ENCODE peak calls at places on chromosomes 11 and 22, in eight cellular contexts. One of them, this sample, is unnamed. For H3K9me3, the result is how much of the 10 kb centered on the place peaks cover.

GRCh38 chr11:8652140-8652539 is 30.3 kb downstream of the TRIM66 start:
- DNase-seq in A549: peak
- DNase-seq in cardiac muscle cell: no peak
- DNase-seq in sigmoid colon: no peak
- DNase-seq in MG63: peak
- DNase-seq in CD4-positive, CD25-positive, alpha-beta regulatory T cell: no peak
- DNase-seq in stomach: no peak
- DNase-seq in fibroblast of lung: peak
- DNase-seq in this sample: no peak

GRCh38 chr22:41480397-41480735 is 11.4 kb downstream of the ACO2 start:
- DNase-seq in A549: no peak
- DNase-seq in cardiac muscle cell: no peak
- DNase-seq in sigmoid colon: no peak
- DNase-seq in MG63: peak
- DNase-seq in CD4-positive, CD25-positive, alpha-beta regulatory T cell: no peak
- DNase-seq in stomach: no peak
- DNase-seq in fibroblast of lung: peak
- DNase-seq in this sample: no peak

GRCh38 chr22:26608129-26608528 is 9.7 kb downstream of the CRYBB1 start:
- DNase-seq in A549: no peak
- DNase-seq in cardiac muscle cell: no peak
- DNase-seq in sigmoid colon: no peak
- DNase-seq in MG63: no peak
- DNase-seq in CD4-positive, CD25-positive, alpha-beta regulatory T cell: no peak
- DNase-seq in stomach: no peak
- DNase-seq in fibroblast of lung: no peak
- DNase-seq in this sample: no peak

GRCh38 chr22:35835998-35836691 is 118.5 kb downstream of the APOL5 start:
- DNase-seq in A549: peak
- DNase-seq in cardiac muscle cell: peak
- DNase-seq in sigmoid colon: peak
- DNase-seq in MG63: peak
- DNase-seq in CD4-positive, CD25-positive, alpha-beta regulatory T cell: no peak
- DNase-seq in stomach: peak
- DNase-seq in fibroblast of lung: peak
- DNase-seq in this sample: no peak

GRCh38 chr22:18968011-18968749 is 32.1 kb upstream of the PRODH start:
- DNase-seq in A549: no peak
- DNase-seq in cardiac muscle cell: peak
- DNase-seq in sigmoid colon: no peak
- DNase-seq in MG63: no peak
- DNase-seq in CD4-positive, CD25-positive, alpha-beta regulatory T cell: no peak
- DNase-seq in stomach: no peak
- DNase-seq in fibroblast of lung: peak
- DNase-seq in this sample: no peak

GRCh38 chr22:27810566-27810965 is 9.0 kb upstream of the MN1 start:
- DNase-seq in A549: no peak
- DNase-seq in cardiac muscle cell: no peak
- DNase-seq in sigmoid colon: peak
- DNase-seq in MG63: peak
- DNase-seq in CD4-positive, CD25-positive, alpha-beta regulatory T cell: no peak
- DNase-seq in stomach: peak
- DNase-seq in fibroblast of lung: peak
- DNase-seq in this sample: no peak

GRCh38 chr22:19515654-19516377 is 8.4 kb downstream of the CLDN5 start:
- DNase-seq in A549: no peak
- DNase-seq in cardiac muscle cell: no peak
- DNase-seq in sigmoid colon: no peak
- DNase-seq in MG63: no peak
- DNase-seq in CD4-positive, CD25-positive, alpha-beta regulatory T cell: no peak
- DNase-seq in stomach: no peak
- DNase-seq in fibroblast of lung: no peak
- DNase-seq in this sample: no peak

GRCh38 chr11:115803341-115803740 is 299.1 kb upstream of the CADM1 start:
- DNase-seq in A549: no peak
- DNase-seq in cardiac muscle cell: no peak
- DNase-seq in sigmoid colon: no peak
- DNase-seq in MG63: no peak
- DNase-seq in CD4-positive, CD25-positive, alpha-beta regulatory T cell: no peak
- DNase-seq in stomach: no peak
- DNase-seq in fibroblast of lung: no peak
- DNase-seq in this sample: no peak

GRCh38 chr11:74466916-74467885 is at the start of gene KCNE3:
- DNase-seq in A549: no peak
- DNase-seq in cardiac muscle cell: no peak
- DNase-seq in sigmoid colon: peak
- DNase-seq in MG63: peak
- DNase-seq in CD4-positive, CD25-positive, alpha-beta regulatory T cell: no peak
- DNase-seq in stomach: peak
- DNase-seq in fibroblast of lung: peak
- DNase-seq in this sample: no peak

GRCh38 chr11:1078191-1078601 is 3.5 kb downstream of the MUC2 start:
- DNase-seq in A549: no peak
- DNase-seq in cardiac muscle cell: no peak
- DNase-seq in sigmoid colon: peak
- DNase-seq in MG63: no peak
- DNase-seq in CD4-positive, CD25-positive, alpha-beta regulatory T cell: no peak
- DNase-seq in stomach: no peak
- DNase-seq in fibroblast of lung: no peak
- DNase-seq in this sample: no peak

GRCh38 chr11:69335461-69336386 is 41.8 kb downstream of the MYEOV start:
- DNase-seq in A549: no peak
- DNase-seq in cardiac muscle cell: no peak
- DNase-seq in sigmoid colon: no peak
- DNase-seq in MG63: no peak
- DNase-seq in CD4-positive, CD25-positive, alpha-beta regulatory T cell: no peak
- DNase-seq in stomach: peak
- DNase-seq in fibroblast of lung: no peak
- DNase-seq in this sample: no peak

GRCh38 chr11:80031014-80031565 is 590.3 kb upstream of the TENM4 start:
- DNase-seq in A549: no peak
- DNase-seq in cardiac muscle cell: no peak
- DNase-seq in sigmoid colon: no peak
- DNase-seq in MG63: no peak
- DNase-seq in CD4-positive, CD25-positive, alpha-beta regulatory T cell: no peak
- DNase-seq in stomach: no peak
- DNase-seq in fibroblast of lung: no peak
- DNase-seq in this sample: no peak

GRCh38 chr11:2166091-2166851 is 5.3 kb upstream of the INS start:
- DNase-seq in A549: peak
- DNase-seq in cardiac muscle cell: peak
- DNase-seq in sigmoid colon: no peak
- DNase-seq in MG63: no peak
- DNase-seq in CD4-positive, CD25-positive, alpha-beta regulatory T cell: peak
- DNase-seq in stomach: peak
- DNase-seq in fibroblast of lung: peak
- DNase-seq in this sample: no peak

GRCh38 chr11:8631395-8632110 is 37.5 kb upstream of the STK33 start:
- DNase-seq in A549: no peak
- DNase-seq in cardiac muscle cell: no peak
- DNase-seq in sigmoid colon: no peak
- DNase-seq in MG63: no peak
- DNase-seq in CD4-positive, CD25-positive, alpha-beta regulatory T cell: no peak
- DNase-seq in stomach: no peak
- DNase-seq in fibroblast of lung: peak
- DNase-seq in this sample: no peak

GRCh38 chr11:61023086-61024035 is 51.9 kb downstream of the CD6 start:
- DNase-seq in A549: no peak
- DNase-seq in cardiac muscle cell: no peak
- DNase-seq in sigmoid colon: peak
- DNase-seq in MG63: no peak
- DNase-seq in CD4-positive, CD25-positive, alpha-beta regulatory T cell: peak
- DNase-seq in stomach: peak
- DNase-seq in fibroblast of lung: no peak
- DNase-seq in this sample: peak

GRCh38 chr11:109309153-109309552 is 112.8 kb upstream of the C11orf87 start:
- DNase-seq in A549: no peak
- DNase-seq in cardiac muscle cell: peak
- DNase-seq in sigmoid colon: no peak
- DNase-seq in MG63: no peak
- DNase-seq in CD4-positive, CD25-positive, alpha-beta regulatory T cell: no peak
- DNase-seq in stomach: no peak
- DNase-seq in fibroblast of lung: no peak
- DNase-seq in this sample: no peak

GRCh38 chr22:19546680-19547079 is 22.5 kb upstream of the CLDN5 start:
- DNase-seq in A549: no peak
- DNase-seq in cardiac muscle cell: no peak
- DNase-seq in sigmoid colon: no peak
- DNase-seq in MG63: no peak
- DNase-seq in CD4-positive, CD25-positive, alpha-beta regulatory T cell: no peak
- DNase-seq in stomach: no peak
- DNase-seq in fibroblast of lung: no peak
- DNase-seq in this sample: no peak

GRCh38 chr11:61532136-61533038 is 23.8 kb downstream of the LRRC10B start:
- DNase-seq in A549: peak
- DNase-seq in cardiac muscle cell: peak
- DNase-seq in sigmoid colon: no peak
- DNase-seq in MG63: no peak
- DNase-seq in CD4-positive, CD25-positive, alpha-beta regulatory T cell: peak
- DNase-seq in stomach: peak
- DNase-seq in fibroblast of lung: no peak
- DNase-seq in this sample: no peak

GRCh38 chr11:82733444-82734119 is at the start of gene FAM181B:
- DNase-seq in A549: peak
- DNase-seq in cardiac muscle cell: peak
- DNase-seq in sigmoid colon: peak
- DNase-seq in MG63: peak
- DNase-seq in CD4-positive, CD25-positive, alpha-beta regulatory T cell: no peak
- DNase-seq in stomach: peak
- DNase-seq in fibroblast of lung: peak
- DNase-seq in this sample: no peak

GRCh38 chr11:100472727-100473389 is 214.2 kb upstream of the ARHGAP42 start:
- DNase-seq in A549: no peak
- DNase-seq in cardiac muscle cell: no peak
- DNase-seq in sigmoid colon: no peak
- DNase-seq in MG63: no peak
- DNase-seq in CD4-positive, CD25-positive, alpha-beta regulatory T cell: no peak
- DNase-seq in stomach: peak
- DNase-seq in fibroblast of lung: no peak
- DNase-seq in this sample: no peak

GRCh38 chr11:100469835-100470234 is 217.3 kb upstream of the ARHGAP42 start:
- DNase-seq in A549: no peak
- DNase-seq in cardiac muscle cell: no peak
- DNase-seq in sigmoid colon: no peak
- DNase-seq in MG63: no peak
- DNase-seq in CD4-positive, CD25-positive, alpha-beta regulatory T cell: no peak
- DNase-seq in stomach: no peak
- DNase-seq in fibroblast of lung: no peak
- DNase-seq in this sample: no peak

GRCh38 chr11:100473390-100473740 is 213.7 kb upstream of the ARHGAP42 start:
- DNase-seq in A549: no peak
- DNase-seq in cardiac muscle cell: no peak
- DNase-seq in sigmoid colon: no peak
- DNase-seq in MG63: no peak
- DNase-seq in CD4-positive, CD25-positive, alpha-beta regulatory T cell: no peak
- DNase-seq in stomach: no peak
- DNase-seq in fibroblast of lung: no peak
- DNase-seq in this sample: no peak

GRCh38 chr11:100467821-100468508 is 219.1 kb upstream of the ARHGAP42 start:
- DNase-seq in A549: no peak
- DNase-seq in cardiac muscle cell: no peak
- DNase-seq in sigmoid colon: no peak
- DNase-seq in MG63: no peak
- DNase-seq in CD4-positive, CD25-positive, alpha-beta regulatory T cell: no peak
- DNase-seq in stomach: no peak
- DNase-seq in fibroblast of lung: no peak
- DNase-seq in this sample: no peak
- H3K9me3 ChIP-seq in A549: under half
- H3K9me3 ChIP-seq in cardiac muscle cell: under half
- H3K9me3 ChIP-seq in sigmoid colon: under half
- H3K9me3 ChIP-seq in MG63: under half
- H3K9me3 ChIP-seq in CD4-positive, CD25-positive, alpha-beta regulatory T cell: under half
- H3K9me3 ChIP-seq in stomach: under half
- H3K9me3 ChIP-seq in fibroblast of lung: under half
- H3K9me3 ChIP-seq in this sample: under half

DNA sequence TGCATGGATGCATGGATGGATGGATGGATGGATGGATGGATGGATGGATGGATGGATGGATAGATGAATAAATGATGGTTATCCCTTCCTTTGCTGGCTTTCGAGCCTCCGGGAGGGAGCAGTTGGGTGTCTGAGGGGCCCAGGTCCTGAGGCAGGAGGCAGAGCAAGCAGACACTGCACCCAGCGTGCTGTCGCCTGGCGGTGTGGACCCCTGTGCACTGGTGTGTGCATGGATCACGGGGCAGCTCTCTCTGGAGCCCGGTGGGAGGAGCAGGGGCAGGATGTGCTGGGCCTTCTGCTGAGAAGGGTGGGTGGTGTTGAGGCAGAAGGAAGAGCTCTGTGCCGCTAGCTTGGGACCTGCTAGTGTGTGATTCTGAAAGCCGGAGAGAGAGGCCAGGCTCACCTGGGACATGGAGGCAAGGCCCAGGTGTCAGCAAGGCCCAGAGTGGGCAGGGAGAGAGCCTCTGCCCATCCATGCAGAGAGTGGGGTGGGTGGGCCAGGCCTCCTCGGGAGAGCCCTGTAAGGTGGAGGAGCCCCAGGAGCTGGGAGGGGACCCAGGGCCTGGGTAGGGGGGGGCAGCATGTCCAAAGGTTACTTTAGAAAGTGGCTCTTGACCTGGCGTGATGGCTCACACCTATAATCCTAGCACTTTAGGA is 254.4 kb downstream of the BRD1 start:
- DNase-seq in A549: no peak
- DNase-seq in cardiac muscle cell: no peak
- DNase-seq in sigmoid colon: no peak
- DNase-seq in MG63: no peak
- DNase-seq in CD4-positive, CD25-positive, alpha-beta regulatory T cell: no peak
- DNase-seq in stomach: peak
- DNase-seq in fibroblast of lung: no peak
- DNase-seq in this sample: no peak
- H3K9me3 ChIP-seq in A549: under half
- H3K9me3 ChIP-seq in cardiac muscle cell: under half
- H3K9me3 ChIP-seq in sigmoid colon: under half
- H3K9me3 ChIP-seq in MG63: under half
- H3K9me3 ChIP-seq in CD4-positive, CD25-positive, alpha-beta regulatory T cell: under half
- H3K9me3 ChIP-seq in stomach: under half
- H3K9me3 ChIP-seq in fibroblast of lung: under half
- H3K9me3 ChIP-seq in this sample: under half

GRCh38 chr11:34899633-34900016 is 16.6 kb downstream of the APIP start:
- DNase-seq in A549: peak
- DNase-seq in cardiac muscle cell: no peak
- DNase-seq in sigmoid colon: no peak
- DNase-seq in MG63: no peak
- DNase-seq in CD4-positive, CD25-positive, alpha-beta regulatory T cell: no peak
- DNase-seq in stomach: no peak
- DNase-seq in fibroblast of lung: no peak
- DNase-seq in this sample: no peak
- H3K9me3 ChIP-seq in A549: under half
- H3K9me3 ChIP-seq in cardiac muscle cell: under half
- H3K9me3 ChIP-seq in sigmoid colon: under half
- H3K9me3 ChIP-seq in MG63: under half
- H3K9me3 ChIP-seq in CD4-positive, CD25-positive, alpha-beta regulatory T cell: half or more
- H3K9me3 ChIP-seq in stomach: under half
- H3K9me3 ChIP-seq in fibroblast of lung: under half
- H3K9me3 ChIP-seq in this sample: under half

DNA sequence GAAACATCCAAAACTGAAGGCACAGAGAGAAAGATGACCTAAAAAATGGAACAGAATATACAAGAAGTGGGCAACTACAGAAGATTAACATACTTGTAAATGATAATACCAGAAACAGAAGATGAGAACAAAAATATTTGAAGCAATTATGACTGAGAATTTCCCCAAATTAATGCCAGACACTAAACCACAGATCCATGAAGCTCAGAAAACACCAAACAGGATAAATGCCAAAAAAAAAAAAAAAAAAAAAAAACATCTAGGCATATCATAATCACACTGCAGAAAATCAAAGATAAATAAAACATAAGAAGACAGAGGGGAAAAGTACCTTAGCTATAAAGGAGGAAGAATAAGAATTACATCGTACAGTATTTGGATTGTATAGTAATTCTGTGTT is 65.3 kb downstream of the JAM3 start:
- DNase-seq in A549: no peak
- DNase-seq in cardiac muscle cell: no peak
- DNase-seq in sigmoid colon: no peak
- DNase-seq in MG63: no peak
- DNase-seq in CD4-positive, CD25-positive, alpha-beta regulatory T cell: no peak
- DNase-seq in stomach: no peak
- DNase-seq in fibroblast of lung: no peak
- DNase-seq in this sample: no peak
- H3K9me3 ChIP-seq in A549: under half
- H3K9me3 ChIP-seq in cardiac muscle cell: under half
- H3K9me3 ChIP-seq in sigmoid colon: under half
- H3K9me3 ChIP-seq in MG63: under half
- H3K9me3 ChIP-seq in CD4-positive, CD25-positive, alpha-beta regulatory T cell: under half
- H3K9me3 ChIP-seq in stomach: under half
- H3K9me3 ChIP-seq in fibroblast of lung: under half
- H3K9me3 ChIP-seq in this sample: under half